ENCODE peak calls at places on chromosomes 16 and 17, in seven cellular contexts. S is psoas muscle, B is choroid plexus epithelial cell, O is GM13977, I is heart left ventricle, E is progenitor cell of endocrine pancreas, G is RWPE2. Y is an unnamed sample.

GRCh38 chr17:77526728-77527355 is 386.1 kb downstream of the SEC14L1 start:
- DNase-seq in S (peak), B (no peak), O (no peak), I (no peak), E (no peak), G (no peak), Y (no peak)

GRCh38 chr17:60134396-60135159 is 15.2 kb upstream of the CA4 start:
- DNase-seq in S (no peak), B (peak), O (no peak), I (no peak), E (no peak), G (peak), Y (no peak)

GRCh38 chr17:75722542-75723095 is 1.4 kb downstream of the ITGB4 start:
- DNase-seq in S (no peak), B (no peak), O (no peak), I (no peak), E (no peak), G (no peak), Y (no peak)

GRCh38 chr16:10410469-10410868 is 24.6 kb downstream of the ATF7IP2 start:
- DNase-seq in S (no peak), B (no peak), O (no peak), I (no peak), E (no peak), G (no peak), Y (no peak)

GRCh38 chr17:5665164-5665563 is 80.9 kb upstream of the NLRP1 start:
- DNase-seq in S (no peak), B (no peak), O (no peak), I (no peak), E (no peak), G (peak), Y (no peak)

GRCh38 chr17:40070644-40070894 is 7.8 kb downstream of the THRA start:
- DNase-seq in S (no peak), B (no peak), O (no peak), I (no peak), E (no peak), G (no peak), Y (no peak)

GRCh38 chr17:64679710-64680216 is 17.7 kb upstream of the SMURF2 start:
- DNase-seq in S (peak), B (peak), O (no peak), I (no peak), E (no peak), G (peak), Y (peak)

GRCh38 chr16:50602531-50603205 is 54.5 kb downstream of the NKD1 start:
- DNase-seq in S (no peak), B (no peak), O (no peak), I (peak), E (no peak), G (no peak), Y (no peak)

GRCh38 chr17:45763182-45763581 is 20.9 kb upstream of the CRHR1 start:
- DNase-seq in S (no peak), B (no peak), O (no peak), I (no peak), E (no peak), G (no peak), Y (no peak)

GRCh38 chr17:79036609-79037008 is 12.6 kb downstream of the C1QTNF1 start:
- DNase-seq in S (no peak), B (peak), O (no peak), I (no peak), E (no peak), G (peak), Y (no peak)

GRCh38 chr17:44008205-44008909 is 3.9 kb downstream of the NAGS start:
- DNase-seq in S (no peak), B (no peak), O (no peak), I (no peak), E (no peak), G (no peak), Y (no peak)

GRCh38 chr17:41797377-41797776 is 10.9 kb upstream of the JUP start:
- DNase-seq in S (no peak), B (no peak), O (no peak), I (no peak), E (no peak), G (no peak), Y (no peak)

GRCh38 chr17:6323626-6324356 is 111.1 kb downstream of the AIPL1 start:
- DNase-seq in S (no peak), B (no peak), O (no peak), I (no peak), E (no peak), G (no peak), Y (no peak)

GRCh38 chr17:7405413-7405881 is 1.6 kb upstream of the TMEM256 start:
- DNase-seq in S (no peak), B (no peak), O (no peak), I (no peak), E (no peak), G (no peak), Y (no peak)

GRCh38 chr16:3645504-3646347 is 8.8 kb upstream of the DNASE1 start:
- DNase-seq in S (no peak), B (peak), O (no peak), I (no peak), E (no peak), G (no peak), Y (peak)

GRCh38 chr16:48041861-48042435 is 113.8 kb downstream of the ABCC12 start:
- DNase-seq in S (no peak), B (no peak), O (no peak), I (no peak), E (peak), G (no peak), Y (no peak)

GRCh38 chr16:4369006-4369766 is 2.5 kb upstream of the VASN start:
- DNase-seq in S (no peak), B (no peak), O (no peak), I (no peak), E (no peak), G (peak), Y (no peak)

GRCh38 chr16:1011316-1012082 is 29.9 kb downstream of the SOX8 start:
- DNase-seq in S (no peak), B (no peak), O (no peak), I (no peak), E (no peak), G (no peak), Y (no peak)

GRCh38 chr16:69883744-69884143 is 67.4 kb upstream of the CLEC18A start:
- DNase-seq in S (no peak), B (no peak), O (no peak), I (no peak), E (no peak), G (no peak), Y (no peak)

GRCh38 chr16:91484-91883 is 13.5 kb downstream of the MPG start:
- DNase-seq in S (no peak), B (no peak), O (no peak), I (no peak), E (no peak), G (no peak), Y (no peak)

GRCh38 chr17:52841971-52842370 is 683.5 kb upstream of the CA10 start:
- DNase-seq in S (no peak), B (no peak), O (no peak), I (no peak), E (no peak), G (no peak), Y (no peak)

GRCh38 chr17:40109471-40109824 is 9.1 kb upstream of the NR1D1 start:
- DNase-seq in S (no peak), B (no peak), O (no peak), I (no peak), E (no peak), G (no peak), Y (no peak)

GRCh38 chr16:56547120-56547948 is 17.5 kb upstream of the MT4 start:
- DNase-seq in S (no peak), B (peak), O (no peak), I (no peak), E (no peak), G (no peak), Y (no peak)

GRCh38 chr16:2233046-2233775 is 3.0 kb upstream of the DNASE1L2 start:
- DNase-seq in S (no peak), B (no peak), O (no peak), I (no peak), E (no peak), G (no peak), Y (no peak)

GRCh38 chr17:61624951-61625350 is 33.9 kb upstream of the NACA2 start:
- DNase-seq in S (no peak), B (no peak), O (no peak), I (no peak), E (no peak), G (no peak), Y (no peak)

GRCh38 chr17:29763273-29763672 is 140.6 kb upstream of the CORO6 start:
- DNase-seq in S (no peak), B (no peak), O (no peak), I (no peak), E (no peak), G (no peak), Y (no peak)

GRCh38 chr17:288802-289356 is 63.7 kb downstream of the RPH3AL start:
- DNase-seq in S (peak), B (no peak), O (no peak), I (no peak), E (no peak), G (peak), Y (no peak)

GRCh38 chr16:88545781-88546180 is 24.4 kb upstream of the ZC3H18 start:
- DNase-seq in S (no peak), B (no peak), O (no peak), I (no peak), E (no peak), G (no peak), Y (no peak)

GRCh38 chr16:78742501-78743283 is 643.2 kb downstream of the WWOX start:
- DNase-seq in S (peak), B (no peak), O (peak), I (no peak), E (no peak), G (no peak), Y (no peak)

GRCh38 chr17:57001541-57001940 is 23.6 kb downstream of the SCPEP1 start:
- DNase-seq in S (no peak), B (no peak), O (no peak), I (no peak), E (no peak), G (no peak), Y (no peak)

GRCh38 chr16:19463468-19464315 is 46.0 kb downstream of the TMC5 start:
- DNase-seq in S (no peak), B (no peak), O (no peak), I (no peak), E (no peak), G (no peak), Y (no peak)

GRCh38 chr17:6755731-6756184 is at the start of gene XAF1:
- DNase-seq in S (peak), B (peak), O (no peak), I (peak), E (no peak), G (no peak), Y (no peak)

GRCh38 chr16:15836965-15837611 is 19.7 kb downstream of the MYH11 start:
- DNase-seq in S (no peak), B (no peak), O (no peak), I (no peak), E (no peak), G (no peak), Y (no peak)

GRCh38 chr17:40062347-40063033 is at the start of gene THRA:
- DNase-seq in S (peak), B (peak), O (peak), I (peak), E (peak), G (no peak), Y (no peak)

GRCh38 chr16:15879255-15879804 is 9.1 kb downstream of the CEP20 start:
- DNase-seq in S (no peak), B (peak), O (no peak), I (no peak), E (no peak), G (no peak), Y (no peak)

GRCh38 chr17:13420294-13421277 is 181.1 kb downstream of the HS3ST3A1 start:
- DNase-seq in S (no peak), B (peak), O (no peak), I (no peak), E (no peak), G (no peak), Y (no peak)

GRCh38 chr16:50304467-50305440 is 38.4 kb downstream of the ADCY7 start:
- DNase-seq in S (peak), B (no peak), O (peak), I (peak), E (no peak), G (no peak), Y (peak)

DNA sequence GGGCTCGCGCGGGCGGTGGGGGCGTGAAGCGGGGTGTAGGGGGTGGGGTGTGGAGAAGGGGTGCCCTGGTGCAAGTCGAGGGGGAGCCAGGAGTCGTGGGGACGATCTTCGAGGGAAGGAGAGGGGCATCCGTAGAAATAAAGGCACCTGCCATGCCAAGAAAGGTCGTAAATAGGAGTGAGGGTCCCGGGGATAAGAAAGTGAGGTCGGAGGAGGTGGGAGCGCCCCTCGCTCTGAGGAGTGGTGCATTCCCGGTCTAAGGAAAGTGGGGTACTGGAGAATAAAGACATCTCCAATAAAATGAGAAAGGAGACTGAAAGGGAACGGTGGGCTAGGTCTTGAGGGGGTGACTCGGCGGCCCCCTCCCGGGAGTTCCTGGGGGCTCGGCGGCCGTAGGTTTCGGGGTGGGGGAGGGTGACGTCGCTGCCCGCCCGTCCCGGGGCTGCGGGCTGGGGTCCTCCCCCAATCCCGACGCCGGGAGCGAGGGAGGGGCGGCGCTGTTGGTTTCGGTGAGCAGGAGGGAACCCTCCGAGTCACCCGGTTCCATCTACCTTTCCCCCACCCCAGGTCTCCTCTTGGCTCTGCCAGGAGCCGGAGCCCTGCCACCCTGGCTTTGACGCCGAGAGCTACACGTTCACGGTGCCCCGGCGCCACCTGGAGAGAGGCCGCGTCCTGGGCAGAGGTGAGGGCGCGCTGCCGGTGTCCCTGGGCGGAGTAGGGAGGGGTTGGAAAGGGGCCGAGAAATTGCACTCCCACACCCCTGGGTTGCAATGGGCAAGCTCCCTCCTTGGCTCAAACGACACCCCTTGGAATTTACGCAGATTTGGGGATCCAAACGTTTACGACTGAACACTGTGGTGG is 868 bp downstream of the CDH1 start:
- DNase-seq in S (no peak), B (no peak), O (no peak), I (no peak), E (peak), G (peak), Y (no peak)
- TF ChIP-seq CTCF in S (no peak), B (no peak), O (no peak), I (no peak), E (no peak), G (peak), Y (no peak)

DNA sequence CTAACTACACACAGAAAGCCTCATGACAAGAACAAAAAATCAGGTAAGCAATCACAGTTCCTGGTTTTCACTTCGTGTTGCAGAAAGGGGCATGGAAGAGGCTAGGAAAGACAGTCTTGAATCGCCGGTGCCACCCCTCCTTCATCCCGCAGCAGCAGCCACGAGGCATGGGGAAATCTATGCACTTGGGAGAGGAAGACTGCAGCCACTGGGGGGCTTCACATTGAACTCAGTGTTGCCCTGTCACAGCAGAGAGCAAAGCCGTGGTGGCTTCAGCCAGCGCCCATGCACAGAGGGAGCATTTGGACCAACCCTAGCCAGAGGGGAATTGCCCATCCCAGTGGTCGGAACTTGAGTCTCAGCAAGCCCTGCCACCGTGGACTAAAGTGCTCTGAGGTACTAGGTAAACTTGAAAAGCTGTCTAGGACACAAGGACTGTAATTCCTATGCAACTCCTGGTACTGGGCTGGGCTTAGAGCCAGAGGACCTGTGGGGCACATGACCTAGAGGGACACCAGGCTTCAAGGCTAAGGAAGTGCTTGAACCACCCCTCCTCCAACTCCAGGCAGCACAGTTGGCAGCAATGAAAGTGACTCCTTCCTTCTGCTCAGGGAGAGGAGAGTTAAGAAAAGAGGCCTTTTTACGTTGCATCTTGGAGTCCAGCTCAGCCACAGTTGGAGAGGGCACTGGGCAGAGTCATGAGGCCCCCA is 35.2 kb upstream of the ATP2C2 start:
- DNase-seq in S (peak), B (no peak), O (no peak), I (no peak), E (no peak), G (no peak), Y (no peak)
- TF ChIP-seq CTCF in S (no peak), B (no peak), O (no peak), I (no peak), E (no peak), G (no peak), Y (no peak)

GRCh38 chr17:36592711-36593321 is 1.1 kb downstream of the DHRS11 start:
- DNase-seq in S (no peak), B (peak), O (peak), I (no peak), E (no peak), G (no peak), Y (no peak)
- TF ChIP-seq CTCF in S (no peak), B (no peak), O (no peak), I (no peak), E (no peak), G (no peak), Y (no peak)

DNA sequence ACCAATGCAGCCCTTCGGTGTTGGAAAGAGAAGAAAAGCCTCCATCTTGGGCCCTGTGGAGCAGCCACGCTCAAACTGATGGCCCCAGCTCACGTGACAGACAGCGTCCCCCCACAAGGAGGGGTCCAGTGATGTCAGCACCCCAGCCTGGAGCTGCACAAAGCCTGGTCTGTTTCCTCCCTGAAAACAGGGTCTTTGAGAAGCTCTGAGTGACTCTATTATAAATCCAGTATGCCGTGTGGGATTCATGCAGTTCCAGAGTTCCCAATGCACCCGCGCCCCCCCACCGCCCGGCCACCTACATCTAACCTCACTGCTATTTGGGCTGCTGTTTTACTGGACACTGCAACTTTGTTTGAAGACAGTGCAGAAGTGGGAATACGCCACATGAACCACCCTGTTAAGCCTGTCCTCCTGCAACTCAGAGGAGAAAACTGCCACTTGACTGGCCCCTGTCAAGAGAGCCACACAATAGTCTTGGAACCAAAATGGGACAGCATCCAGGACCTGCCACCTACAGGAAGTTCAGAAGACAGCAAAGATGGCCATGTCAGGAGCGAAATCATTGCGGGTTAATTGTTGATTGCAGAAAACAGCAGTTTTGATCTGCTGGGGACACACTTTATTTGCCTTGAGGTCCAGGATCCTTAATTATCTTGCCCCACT is 33.1 kb downstream of the PMP22 start:
- DNase-seq in S (no peak), B (no peak), O (no peak), I (no peak), E (no peak), G (no peak), Y (no peak)
- TF ChIP-seq CTCF in S (no peak), B (no peak), O (no peak), I (peak), E (no peak), G (no peak), Y (no peak)

GRCh38 chr16:85167589-85168537 is 55.6 kb upstream of the CIBAR2 start:
- DNase-seq in S (peak), B (no peak), O (no peak), I (peak), E (no peak), G (no peak), Y (no peak)
- TF ChIP-seq CTCF in S (no peak), B (no peak), O (no peak), I (no peak), E (no peak), G (no peak), Y (no peak)

GRCh38 chr16:30722443-30722842 is 23.5 kb downstream of the SRCAP start:
- DNase-seq in S (no peak), B (no peak), O (no peak), I (no peak), E (no peak), G (no peak), Y (no peak)
- TF ChIP-seq CTCF in S (no peak), B (no peak), O (peak), I (no peak), E (no peak), G (no peak), Y (no peak)

GRCh38 chr17:82710499-82711232 is 5.8 kb upstream of the FN3KRP start:
- DNase-seq in S (no peak), B (no peak), O (no peak), I (no peak), E (no peak), G (no peak), Y (no peak)
- TF ChIP-seq CTCF in S (no peak), B (no peak), O (peak), I (no peak), E (no peak), G (no peak), Y (no peak)

GRCh38 chr16:58843675-58844074 is 109.6 kb upstream of the GOT2 start:
- DNase-seq in S (no peak), B (peak), O (peak), I (no peak), E (no peak), G (no peak), Y (no peak)
- TF ChIP-seq CTCF in S (no peak), B (peak), O (peak), I (no peak), E (peak), G (peak), Y (peak)

DNA sequence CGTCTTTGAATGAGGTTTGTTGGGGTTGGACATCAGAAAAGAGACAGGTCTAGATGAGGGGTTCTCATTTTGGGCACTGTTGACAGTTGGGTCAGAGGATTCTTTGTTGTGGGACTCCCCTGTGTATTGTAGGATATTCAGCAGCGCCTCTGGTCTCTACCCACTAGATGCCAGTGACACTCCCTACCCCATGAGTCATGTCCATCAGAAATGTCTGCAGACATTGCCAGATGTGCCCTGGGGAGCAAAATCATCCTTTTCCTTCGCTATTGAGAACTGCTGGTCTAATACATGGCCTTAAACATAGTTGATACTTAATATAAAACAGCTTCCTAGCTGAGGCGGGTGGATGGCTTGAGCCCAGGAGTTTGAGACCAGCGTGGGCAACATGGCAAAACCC is 3.1 kb downstream of the ABAT start:
- DNase-seq in S (no peak), B (no peak), O (no peak), I (no peak), E (no peak), G (no peak), Y (no peak)
- TF ChIP-seq CTCF in S (no peak), B (no peak), O (no peak), I (no peak), E (no peak), G (peak), Y (no peak)

Y was measured in osteocyte.